ENCODE peak calls at places on chromosomes 3 and 15, in six cellular contexts. Y, Q, A, L, F and K are unnamed samples.

GRCh38 chr3:16448691-16449090 is 64.8 kb downstream of the RFTN1 start:
- DNase-seq in Y (peak), Q (no peak), A (no peak), L (no peak), F (peak), K (no peak)

GRCh38 chr15:94061041-94061440 is 170.3 kb upstream of the MCTP2 start:
- DNase-seq in Y (no peak), Q (no peak), A (no peak), L (no peak), F (peak), K (no peak)

GRCh38 chr3:168981396-168981795 is 682.1 kb downstream of the MECOM start:
- DNase-seq in Y (no peak), Q (no peak), A (no peak), L (no peak), F (peak), K (no peak)

GRCh38 chr3:16207031-16207430 is 32.6 kb downstream of the GALNT15 start:
- DNase-seq in Y (no peak), Q (no peak), A (no peak), L (no peak), F (no peak), K (no peak)

GRCh38 chr3:83514130-83514914 is 1444.5 kb upstream of the CADM2 start:
- DNase-seq in Y (no peak), Q (no peak), A (no peak), L (no peak), F (no peak), K (no peak)

GRCh38 chr3:127291611-127292010 is 3.8 kb upstream of the PRR20G start:
- DNase-seq in Y (no peak), Q (no peak), A (no peak), L (no peak), F (no peak), K (no peak)

GRCh38 chr3:127652246-127652995 is 20.3 kb upstream of the ABTB1 start:
- DNase-seq in Y (peak), Q (peak), A (peak), L (no peak), F (peak), K (no peak)

GRCh38 chr3:115834068-115834467 is 210.8 kb downstream of the GAP43 start:
- DNase-seq in Y (no peak), Q (no peak), A (no peak), L (no peak), F (peak), K (no peak)

GRCh38 chr15:41911691-41912345 is 18.0 kb upstream of the SPTBN5 start:
- DNase-seq in Y (no peak), Q (no peak), A (no peak), L (no peak), F (no peak), K (no peak)

GRCh38 chr3:105891101-105891500 is 22.3 kb upstream of the CBLB start:
- DNase-seq in Y (no peak), Q (no peak), A (no peak), L (no peak), F (no peak), K (no peak)

GRCh38 chr3:167750273-167750971 is 14.9 kb downstream of the SERPINI1 start:
- DNase-seq in Y (no peak), Q (no peak), A (peak), L (no peak), F (no peak), K (peak)

GRCh38 chr3:37074178-37074577 is 80.9 kb downstream of the MLH1 start:
- DNase-seq in Y (no peak), Q (no peak), A (no peak), L (no peak), F (peak), K (no peak)

GRCh38 chr15:97902140-97902780 is 58.2 kb upstream of the ARRDC4 start:
- DNase-seq in Y (no peak), Q (no peak), A (no peak), L (no peak), F (peak), K (no peak)

GRCh38 chr3:117017135-117017990 is 307.8 kb downstream of the TUSC7 start:
- DNase-seq in Y (no peak), Q (no peak), A (no peak), L (no peak), F (peak), K (no peak)

GRCh38 chr15:51089699-51090098 is 5.0 kb downstream of the TNFAIP8L3 start:
- DNase-seq in Y (no peak), Q (no peak), A (no peak), L (no peak), F (peak), K (no peak)

GRCh38 chr3:68007621-68008226 is 353.3 kb upstream of the SUCLG2 start:
- DNase-seq in Y (peak), Q (no peak), A (no peak), L (peak), F (no peak), K (no peak)

GRCh38 chr3:54877675-54878544 is 49.9 kb downstream of the LRTM1 start:
- DNase-seq in Y (no peak), Q (no peak), A (no peak), L (no peak), F (no peak), K (no peak)

GRCh38 chr3:133367956-133368355 is 31.9 kb upstream of the BFSP2 start:
- DNase-seq in Y (no peak), Q (no peak), A (no peak), L (no peak), F (no peak), K (no peak)

GRCh38 chr3:156614642-156615511 is 59.5 kb upstream of the TIPARP start:
- DNase-seq in Y (no peak), Q (no peak), A (no peak), L (no peak), F (peak), K (no peak)

GRCh38 chr15:69380100-69380725 is 33.9 kb upstream of the KIF23 start:
- DNase-seq in Y (no peak), Q (no peak), A (no peak), L (no peak), F (peak), K (no peak)

GRCh38 chr15:41182266-41182665 is 48.3 kb downstream of the EXD1 start:
- DNase-seq in Y (no peak), Q (no peak), A (no peak), L (no peak), F (no peak), K (no peak)

GRCh38 chr3:127275287-127275781 is 12.5 kb downstream of the PRR20G start:
- DNase-seq in Y (no peak), Q (no peak), A (no peak), L (no peak), F (no peak), K (no peak)

GRCh38 chr15:67064607-67065530 is 533 bp upstream of the SMAD3 start:
- DNase-seq in Y (no peak), Q (no peak), A (peak), L (peak), F (no peak), K (no peak)

GRCh38 chr3:71051893-71052687 is 531.4 kb downstream of the FOXP1 start:
- DNase-seq in Y (no peak), Q (no peak), A (no peak), L (no peak), F (peak), K (no peak)

GRCh38 chr15:98025237-98025636 is 64.7 kb downstream of the ARRDC4 start:
- DNase-seq in Y (no peak), Q (no peak), A (no peak), L (no peak), F (peak), K (no peak)

GRCh38 chr3:73215286-73215685 is 153.8 kb downstream of the EBLN2 start:
- DNase-seq in Y (no peak), Q (no peak), A (no peak), L (no peak), F (no peak), K (no peak)